ENCODE peak calls at places on chromosomes 6 and 20, in nine cellular contexts. One of them, this sample, is unnamed.

GRCh38 chr6:167706313-167707109 is 120.2 kb upstream of the AFDN start:
- DNase-seq in sciatic nerve: no peak
- DNase-seq in mammary epithelial cell: no peak
- DNase-seq in HTR-8/SVneo: no peak
- DNase-seq in T-cell: peak; percentile 40
- DNase-seq in activated CD4-positive, alpha-beta T cell treated with anti-CD3 and anti-CD28 coated beads, Interleukin-2, amount 10 ng/mL, durations not matched to agents 24 days and 14 days: peak; percentile 94
- DNase-seq in left ventricle myocardium inferior: no peak
- DNase-seq in NCI-H1694 treated with DMSO at 0.1 percent for 48 hours: no peak
- DNase-seq in GOT3: no peak
- DNase-seq in this sample: no peak

GRCh38 chr20:57263127-57263609 is 3.3 kb downstream of the BMP7 start:
- DNase-seq in left ventricle myocardium inferior: no peak
- DNase-seq in GOT3: no peak
- DNase-seq in activated CD4-positive, alpha-beta T cell treated with anti-CD3 and anti-CD28 coated beads, Interleukin-2, amount 10 ng/mL, durations not matched to agents 24 days and 14 days: no peak
- DNase-seq in T-cell: no peak
- DNase-seq in mammary epithelial cell: peak; percentile 30
- DNase-seq in HTR-8/SVneo: no peak
- DNase-seq in sciatic nerve: no peak
- DNase-seq in NCI-H1694 treated with DMSO at 0.1 percent for 48 hours: no peak
- DNase-seq in this sample: no peak

GRCh38 chr6:121881974-121882667 is 446.7 kb downstream of the GJA1 start:
- DNase-seq in NCI-H1694 treated with DMSO at 0.1 percent for 48 hours: no peak
- DNase-seq in GOT3: peak; percentile 35
- DNase-seq in HTR-8/SVneo: peak; percentile 50
- DNase-seq in left ventricle myocardium inferior: no peak
- DNase-seq in sciatic nerve: no peak
- DNase-seq in activated CD4-positive, alpha-beta T cell treated with anti-CD3 and anti-CD28 coated beads, Interleukin-2, amount 10 ng/mL, durations not matched to agents 24 days and 14 days: no peak
- DNase-seq in T-cell: no peak
- DNase-seq in mammary epithelial cell: peak; percentile 46
- DNase-seq in this sample: no peak

GRCh38 chr6:19929312-19929711 is 92.1 kb downstream of the ID4 start:
- DNase-seq in left ventricle myocardium inferior: no peak
- DNase-seq in NCI-H1694 treated with DMSO at 0.1 percent for 48 hours: no peak
- DNase-seq in activated CD4-positive, alpha-beta T cell treated with anti-CD3 and anti-CD28 coated beads, Interleukin-2, amount 10 ng/mL, durations not matched to agents 24 days and 14 days: no peak
- DNase-seq in sciatic nerve: no peak
- DNase-seq in mammary epithelial cell: no peak
- DNase-seq in GOT3: no peak
- DNase-seq in T-cell: no peak
- DNase-seq in HTR-8/SVneo: no peak
- DNase-seq in this sample: no peak

GRCh38 chr20:36461600-36462439 is 79.5 kb upstream of the MYL9 start:
- DNase-seq in activated CD4-positive, alpha-beta T cell treated with anti-CD3 and anti-CD28 coated beads, Interleukin-2, amount 10 ng/mL, durations not matched to agents 24 days and 14 days: peak; percentile 83
- DNase-seq in left ventricle myocardium inferior: peak; percentile 77
- DNase-seq in T-cell: no peak
- DNase-seq in HTR-8/SVneo: no peak
- DNase-seq in sciatic nerve: peak; percentile 84
- DNase-seq in NCI-H1694 treated with DMSO at 0.1 percent for 48 hours: no peak
- DNase-seq in mammary epithelial cell: peak; percentile 34
- DNase-seq in GOT3: no peak
- DNase-seq in this sample: no peak

GRCh38 chr6:117264487-117265424 is 602 bp upstream of the VGLL2 start:
- DNase-seq in T-cell: no peak
- DNase-seq in mammary epithelial cell: peak; percentile 17
- DNase-seq in activated CD4-positive, alpha-beta T cell treated with anti-CD3 and anti-CD28 coated beads, Interleukin-2, amount 10 ng/mL, durations not matched to agents 24 days and 14 days: no peak
- DNase-seq in left ventricle myocardium inferior: no peak
- DNase-seq in sciatic nerve: no peak
- DNase-seq in GOT3: no peak
- DNase-seq in HTR-8/SVneo: no peak
- DNase-seq in NCI-H1694 treated with DMSO at 0.1 percent for 48 hours: no peak
- DNase-seq in this sample: no peak

GRCh38 chr20:12372557-12372956 is 454.9 kb downstream of the BTBD3 start:
- DNase-seq in T-cell: no peak
- DNase-seq in sciatic nerve: no peak
- DNase-seq in HTR-8/SVneo: no peak
- DNase-seq in NCI-H1694 treated with DMSO at 0.1 percent for 48 hours: no peak
- DNase-seq in GOT3: no peak
- DNase-seq in left ventricle myocardium inferior: no peak
- DNase-seq in activated CD4-positive, alpha-beta T cell treated with anti-CD3 and anti-CD28 coated beads, Interleukin-2, amount 10 ng/mL, durations not matched to agents 24 days and 14 days: no peak
- DNase-seq in mammary epithelial cell: no peak
- DNase-seq in this sample: peak; percentile 84

GRCh38 chr20:43920797-43921196 is 6.1 kb downstream of the TOX2 start:
- DNase-seq in NCI-H1694 treated with DMSO at 0.1 percent for 48 hours: no peak
- DNase-seq in sciatic nerve: no peak
- DNase-seq in left ventricle myocardium inferior: no peak
- DNase-seq in HTR-8/SVneo: no peak
- DNase-seq in T-cell: no peak
- DNase-seq in activated CD4-positive, alpha-beta T cell treated with anti-CD3 and anti-CD28 coated beads, Interleukin-2, amount 10 ng/mL, durations not matched to agents 24 days and 14 days: no peak
- DNase-seq in GOT3: no peak
- DNase-seq in mammary epithelial cell: no peak
- DNase-seq in this sample: no peak

GRCh38 chr6:43269273-43270007 is 26.2 kb downstream of the TTBK1 start:
- DNase-seq in T-cell: peak; percentile 19
- DNase-seq in left ventricle myocardium inferior: no peak
- DNase-seq in mammary epithelial cell: no peak
- DNase-seq in sciatic nerve: no peak
- DNase-seq in NCI-H1694 treated with DMSO at 0.1 percent for 48 hours: no peak
- DNase-seq in HTR-8/SVneo: no peak
- DNase-seq in GOT3: no peak
- DNase-seq in activated CD4-positive, alpha-beta T cell treated with anti-CD3 and anti-CD28 coated beads, Interleukin-2, amount 10 ng/mL, durations not matched to agents 24 days and 14 days: peak; percentile 84
- DNase-seq in this sample: no peak

GRCh38 chr20:19265646-19266374 is 53.4 kb downstream of the SLC24A3 start:
- DNase-seq in GOT3: no peak
- DNase-seq in T-cell: no peak
- DNase-seq in activated CD4-positive, alpha-beta T cell treated with anti-CD3 and anti-CD28 coated beads, Interleukin-2, amount 10 ng/mL, durations not matched to agents 24 days and 14 days: no peak
- DNase-seq in NCI-H1694 treated with DMSO at 0.1 percent for 48 hours: no peak
- DNase-seq in left ventricle myocardium inferior: no peak
- DNase-seq in mammary epithelial cell: no peak
- DNase-seq in sciatic nerve: no peak
- DNase-seq in HTR-8/SVneo: no peak
- DNase-seq in this sample: peak; percentile 76

GRCh38 chr20:14984768-14985622 is 647.6 kb upstream of the FLRT3 start:
- DNase-seq in sciatic nerve: no peak
- DNase-seq in mammary epithelial cell: no peak
- DNase-seq in activated CD4-positive, alpha-beta T cell treated with anti-CD3 and anti-CD28 coated beads, Interleukin-2, amount 10 ng/mL, durations not matched to agents 24 days and 14 days: no peak
- DNase-seq in GOT3: no peak
- DNase-seq in T-cell: no peak
- DNase-seq in HTR-8/SVneo: no peak
- DNase-seq in left ventricle myocardium inferior: no peak
- DNase-seq in NCI-H1694 treated with DMSO at 0.1 percent for 48 hours: no peak
- DNase-seq in this sample: no peak

GRCh38 chr20:63957690-63958441 is 1.6 kb upstream of the UCKL1 start:
- DNase-seq in T-cell: no peak
- DNase-seq in HTR-8/SVneo: no peak
- DNase-seq in mammary epithelial cell: peak; percentile 55
- DNase-seq in sciatic nerve: no peak
- DNase-seq in left ventricle myocardium inferior: no peak
- DNase-seq in NCI-H1694 treated with DMSO at 0.1 percent for 48 hours: no peak
- DNase-seq in activated CD4-positive, alpha-beta T cell treated with anti-CD3 and anti-CD28 coated beads, Interleukin-2, amount 10 ng/mL, durations not matched to agents 24 days and 14 days: peak; percentile 72
- DNase-seq in GOT3: no peak
- DNase-seq in this sample: peak; percentile 82

GRCh38 chr20:2759603-2760360 is 40.6 kb downstream of the CPXM1 start:
- DNase-seq in activated CD4-positive, alpha-beta T cell treated with anti-CD3 and anti-CD28 coated beads, Interleukin-2, amount 10 ng/mL, durations not matched to agents 24 days and 14 days: no peak
- DNase-seq in left ventricle myocardium inferior: no peak
- DNase-seq in sciatic nerve: peak; percentile 19
- DNase-seq in HTR-8/SVneo: no peak
- DNase-seq in GOT3: no peak
- DNase-seq in NCI-H1694 treated with DMSO at 0.1 percent for 48 hours: no peak
- DNase-seq in mammary epithelial cell: no peak
- DNase-seq in T-cell: no peak
- DNase-seq in this sample: no peak

GRCh38 chr6:218153-219018 is 73.9 kb upstream of the DUSP22 start:
- DNase-seq in sciatic nerve: no peak
- DNase-seq in NCI-H1694 treated with DMSO at 0.1 percent for 48 hours: no peak
- DNase-seq in mammary epithelial cell: no peak
- DNase-seq in GOT3: no peak
- DNase-seq in T-cell: no peak
- DNase-seq in activated CD4-positive, alpha-beta T cell treated with anti-CD3 and anti-CD28 coated beads, Interleukin-2, amount 10 ng/mL, durations not matched to agents 24 days and 14 days: no peak
- DNase-seq in HTR-8/SVneo: no peak
- DNase-seq in left ventricle myocardium inferior: no peak
- DNase-seq in this sample: no peak

GRCh38 chr6:130629640-130630039 is 197.6 kb upstream of the SMLR1 start:
- DNase-seq in activated CD4-positive, alpha-beta T cell treated with anti-CD3 and anti-CD28 coated beads, Interleukin-2, amount 10 ng/mL, durations not matched to agents 24 days and 14 days: no peak
- DNase-seq in T-cell: no peak
- DNase-seq in NCI-H1694 treated with DMSO at 0.1 percent for 48 hours: no peak
- DNase-seq in left ventricle myocardium inferior: no peak
- DNase-seq in mammary epithelial cell: no peak
- DNase-seq in GOT3: no peak
- DNase-seq in sciatic nerve: no peak
- DNase-seq in HTR-8/SVneo: no peak
- DNase-seq in this sample: no peak

GRCh38 chr20:11849976-11850670 is 67.6 kb upstream of the BTBD3 start:
- DNase-seq in T-cell: no peak
- DNase-seq in GOT3: peak; percentile 16
- DNase-seq in HTR-8/SVneo: peak; percentile 33
- DNase-seq in mammary epithelial cell: peak; percentile 93
- DNase-seq in NCI-H1694 treated with DMSO at 0.1 percent for 48 hours: no peak
- DNase-seq in activated CD4-positive, alpha-beta T cell treated with anti-CD3 and anti-CD28 coated beads, Interleukin-2, amount 10 ng/mL, durations not matched to agents 24 days and 14 days: no peak
- DNase-seq in left ventricle myocardium inferior: no peak
- DNase-seq in sciatic nerve: no peak
- DNase-seq in this sample: no peak

GRCh38 chr6:29887330-29887818 is 55.0 kb upstream of the HLA-A start:
- DNase-seq in activated CD4-positive, alpha-beta T cell treated with anti-CD3 and anti-CD28 coated beads, Interleukin-2, amount 10 ng/mL, durations not matched to agents 24 days and 14 days: peak; percentile 83
- DNase-seq in GOT3: no peak
- DNase-seq in HTR-8/SVneo: no peak
- DNase-seq in T-cell: peak; percentile 42
- DNase-seq in NCI-H1694 treated with DMSO at 0.1 percent for 48 hours: no peak
- DNase-seq in left ventricle myocardium inferior: peak; percentile 36
- DNase-seq in sciatic nerve: peak; percentile 70
- DNase-seq in mammary epithelial cell: peak; percentile 55
- DNase-seq in this sample: no peak

GRCh38 chr6:165376100-165376499 is 66.7 kb upstream of the C6orf118 start:
- DNase-seq in GOT3: no peak
- DNase-seq in activated CD4-positive, alpha-beta T cell treated with anti-CD3 and anti-CD28 coated beads, Interleukin-2, amount 10 ng/mL, durations not matched to agents 24 days and 14 days: no peak
- DNase-seq in left ventricle myocardium inferior: no peak
- DNase-seq in HTR-8/SVneo: no peak
- DNase-seq in sciatic nerve: no peak
- DNase-seq in NCI-H1694 treated with DMSO at 0.1 percent for 48 hours: no peak
- DNase-seq in mammary epithelial cell: no peak
- DNase-seq in T-cell: no peak
- DNase-seq in this sample: no peak

GRCh38 chr20:40787922-40788321 is 98.9 kb upstream of the MAFB start:
- DNase-seq in activated CD4-positive, alpha-beta T cell treated with anti-CD3 and anti-CD28 coated beads, Interleukin-2, amount 10 ng/mL, durations not matched to agents 24 days and 14 days: no peak
- DNase-seq in T-cell: no peak
- DNase-seq in GOT3: no peak
- DNase-seq in left ventricle myocardium inferior: no peak
- DNase-seq in mammary epithelial cell: no peak
- DNase-seq in HTR-8/SVneo: no peak
- DNase-seq in NCI-H1694 treated with DMSO at 0.1 percent for 48 hours: no peak
- DNase-seq in sciatic nerve: no peak
- DNase-seq in this sample: no peak

GRCh38 chr6:45445749-45446454 is 68.2 kb upstream of the SUPT3H start:
- DNase-seq in activated CD4-positive, alpha-beta T cell treated with anti-CD3 and anti-CD28 coated beads, Interleukin-2, amount 10 ng/mL, durations not matched to agents 24 days and 14 days: no peak
- DNase-seq in mammary epithelial cell: peak; percentile 95
- DNase-seq in left ventricle myocardium inferior: peak; percentile 59
- DNase-seq in NCI-H1694 treated with DMSO at 0.1 percent for 48 hours: peak; percentile 23
- DNase-seq in HTR-8/SVneo: peak; percentile 81
- DNase-seq in sciatic nerve: peak; percentile 71
- DNase-seq in GOT3: peak; percentile 52
- DNase-seq in T-cell: no peak
- DNase-seq in this sample: peak; percentile 90

GRCh38 chr20:63309261-63310071 is 16.5 kb downstream of the COL20A1 start:
- DNase-seq in NCI-H1694 treated with DMSO at 0.1 percent for 48 hours: no peak
- DNase-seq in T-cell: no peak
- DNase-seq in activated CD4-positive, alpha-beta T cell treated with anti-CD3 and anti-CD28 coated beads, Interleukin-2, amount 10 ng/mL, durations not matched to agents 24 days and 14 days: peak; percentile 76
- DNase-seq in mammary epithelial cell: no peak
- DNase-seq in GOT3: no peak
- DNase-seq in HTR-8/SVneo: peak; percentile 94
- DNase-seq in left ventricle myocardium inferior: peak; percentile 38
- DNase-seq in sciatic nerve: no peak
- DNase-seq in this sample: no peak

GRCh38 chr6:144330588-144330987 is 45.5 kb downstream of the UTRN start:
- DNase-seq in NCI-H1694 treated with DMSO at 0.1 percent for 48 hours: no peak
- DNase-seq in mammary epithelial cell: peak; percentile 66
- DNase-seq in activated CD4-positive, alpha-beta T cell treated with anti-CD3 and anti-CD28 coated beads, Interleukin-2, amount 10 ng/mL, durations not matched to agents 24 days and 14 days: no peak
- DNase-seq in sciatic nerve: no peak
- DNase-seq in GOT3: no peak
- DNase-seq in HTR-8/SVneo: no peak
- DNase-seq in T-cell: no peak
- DNase-seq in left ventricle myocardium inferior: no peak
- DNase-seq in this sample: no peak

GRCh38 chr20:11108102-11108842 is 434.5 kb upstream of the JAG1 start:
- DNase-seq in NCI-H1694 treated with DMSO at 0.1 percent for 48 hours: no peak
- DNase-seq in activated CD4-positive, alpha-beta T cell treated with anti-CD3 and anti-CD28 coated beads, Interleukin-2, amount 10 ng/mL, durations not matched to agents 24 days and 14 days: no peak
- DNase-seq in HTR-8/SVneo: no peak
- DNase-seq in T-cell: no peak
- DNase-seq in sciatic nerve: no peak
- DNase-seq in GOT3: no peak
- DNase-seq in left ventricle myocardium inferior: peak; percentile 26
- DNase-seq in mammary epithelial cell: no peak
- DNase-seq in this sample: no peak